ENCODE peak calls at places on chromosomes 11 and 22, in eight cellular contexts. X is naive thymus-derived CD4-positive, alpha-beta T cell; I is tibial nerve; S is effector memory CD4-positive, alpha-beta T cell; T is body of pancreas; N is heart left ventricle; E is CD8-positive, alpha-beta memory T cell; G is trophoblast cell. D is an unnamed sample. For H3K4me1, the result is how much of the 10 kb centered on the place peaks cover.

GRCh38 chr22:30647536-30647935 is 12.0 kb downstream of the SLC35E4 start:
- DNase-seq in G (no peak), E (no peak), T (no peak), S (no peak), I (no peak), X (no peak), N (no peak), D (no peak)

GRCh38 chr11:68383976-68384501 is 71.6 kb downstream of the LRP5 start:
- DNase-seq in N (no peak), T (peak), X (peak), G (peak), I (peak), S (peak), E (peak), D (peak)

GRCh38 chr11:14132312-14132711 is 169.8 kb downstream of the SPON1 start:
- DNase-seq in G (no peak), X (no peak), T (no peak), I (no peak), S (no peak), E (no peak), N (no peak), D (no peak)

GRCh38 chr22:47161631-47162030 is 399.2 kb downstream of the TBC1D22A start:
- DNase-seq in S (no peak), X (no peak), G (no peak), N (peak), E (no peak), T (no peak), I (no peak), D (no peak)

GRCh38 chr22:39748877-39749276 is 144.7 kb downstream of the ENTHD1 start:
- DNase-seq in I (no peak), G (peak), N (no peak), T (no peak), X (no peak), E (no peak), S (no peak), D (no peak)

GRCh38 chr11:74641289-74641688 is 48.9 kb downstream of the POLD3 start:
- DNase-seq in S (no peak), X (no peak), I (no peak), E (no peak), T (peak), N (no peak), G (no peak), D (no peak)

GRCh38 chr11:120539681-120540369 is 28.3 kb downstream of the GRIK4 start:
- DNase-seq in G (no peak), E (no peak), S (no peak), X (no peak), T (peak), N (no peak), I (no peak), D (no peak)

GRCh38 chr11:119388103-119388502 is 6.6 kb upstream of the USP2 start:
- DNase-seq in T (no peak), E (no peak), I (no peak), N (no peak), X (no peak), S (no peak), G (no peak), D (no peak)

GRCh38 chr11:130163346-130164220 is 4.0 kb downstream of the ST14 start:
- DNase-seq in G (no peak), N (no peak), I (no peak), S (no peak), T (peak), X (no peak), E (no peak), D (no peak)

GRCh38 chr11:64872790-64873488 is 5.5 kb downstream of the EHD1 start:
- DNase-seq in G (no peak), S (no peak), X (no peak), T (no peak), E (no peak), I (no peak), N (no peak), D (no peak)

GRCh38 chr11:69240332-69241074 is 53.5 kb upstream of the MYEOV start:
- DNase-seq in S (no peak), G (peak), X (no peak), I (no peak), T (peak), E (no peak), N (no peak), D (no peak)

GRCh38 chr11:16812274-16812673 is 73.8 kb downstream of the C11orf58 start:
- DNase-seq in I (no peak), T (no peak), S (no peak), E (no peak), X (no peak), N (no peak), G (no peak), D (no peak)
- H3K4me3 ChIP-seq in I (no peak), T (no peak), S (no peak), E (no peak), X (no peak), N (no peak), G (no peak), D (no peak)

GRCh38 chr22:23248583-23248982 is 68.3 kb downstream of the BCR start:
- DNase-seq in X (no peak), E (no peak), I (no peak), T (peak), S (no peak), N (no peak), G (no peak), D (peak)

GRCh38 chr22:23251445-23252093 is 71.3 kb downstream of the BCR start:
- DNase-seq in N (no peak), T (peak), G (peak), I (no peak), E (no peak), X (no peak), S (no peak), D (no peak)

GRCh38 chr22:23253475-23254055 is 73.3 kb downstream of the BCR start:
- DNase-seq in E (no peak), T (no peak), I (no peak), X (no peak), N (no peak), S (no peak), G (no peak), D (no peak)

GRCh38 chr22:23249506-23250423 is 69.5 kb downstream of the BCR start:
- DNase-seq in G (peak), I (no peak), X (no peak), E (no peak), T (no peak), S (no peak), N (no peak), D (no peak)

GRCh38 chr22:23250424-23251363 is 70.4 kb downstream of the BCR start:
- DNase-seq in G (no peak), E (no peak), T (no peak), S (no peak), X (no peak), N (no peak), I (no peak), D (peak)
- H3K4me1 ChIP-seq in G (under half), E (half or more), T (under half), S (under half), X (under half), N (under half), I (under half), D (under half)

GRCh38 chr11:8285796-8286195 is 22.1 kb upstream of the LMO1 start:
- DNase-seq in T (no peak), X (no peak), E (no peak), I (no peak), G (no peak), N (no peak), S (no peak), D (no peak)

GRCh38 chr11:8285228-8285627 is 21.6 kb upstream of the LMO1 start:
- DNase-seq in E (no peak), G (no peak), T (no peak), I (no peak), N (no peak), S (no peak), X (no peak), D (no peak)

GRCh38 chr11:8281266-8281665 is 17.6 kb upstream of the LMO1 start:
- DNase-seq in I (no peak), G (no peak), T (no peak), E (no peak), X (no peak), S (no peak), N (no peak), D (no peak)

GRCh38 chr11:8282621-8283509 is 19.2 kb upstream of the LMO1 start:
- DNase-seq in I (no peak), G (no peak), E (no peak), N (no peak), X (no peak), S (no peak), T (peak), D (peak)

GRCh38 chr11:8283510-8284272 is 20.0 kb upstream of the LMO1 start:
- DNase-seq in T (peak), S (no peak), I (no peak), X (no peak), G (no peak), E (no peak), N (no peak), D (no peak)
- H3K4me3 ChIP-seq in T (no peak), S (no peak), I (no peak), X (no peak), G (no peak), E (no peak), N (no peak), D (peak)

DNA sequence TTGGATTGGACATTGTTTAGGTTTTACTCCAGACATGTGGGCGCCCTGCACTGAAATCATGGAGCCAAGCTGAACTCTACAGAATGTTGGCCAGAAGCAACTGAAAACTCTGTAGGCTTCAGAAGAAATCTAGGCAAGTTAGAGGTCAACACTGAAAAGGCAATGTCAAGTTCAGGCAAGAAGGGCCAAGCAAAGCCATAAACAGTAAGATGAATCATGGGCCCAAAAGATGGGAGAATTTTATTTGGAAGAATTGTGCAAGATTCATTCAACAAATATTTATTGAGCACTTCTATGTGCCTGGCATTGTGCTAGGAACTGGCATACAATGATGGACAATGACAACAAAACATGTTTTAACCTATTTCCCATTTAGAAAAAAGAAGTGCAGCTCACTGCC is 10.9 kb downstream of the HOATZ start:
- DNase-seq in X (no peak), T (no peak), S (no peak), I (no peak), G (no peak), N (no peak), E (no peak), D (no peak)
- H3K4me1 ChIP-seq in X (under half), T (under half), S (under half), I (under half), G (under half), N (under half), E (under half), D (under half)

GRCh38 chr11:102295045-102295444 is 22.2 kb upstream of the BIRC3 start:
- DNase-seq in T (no peak), S (no peak), I (no peak), X (no peak), G (no peak), E (no peak), N (no peak), D (no peak)

GRCh38 chr11:102289510-102290078 is 27.7 kb upstream of the BIRC3 start:
- DNase-seq in T (no peak), X (no peak), I (no peak), S (no peak), N (no peak), E (no peak), G (no peak), D (no peak)

GRCh38 chr11:102292951-102293350 is 24.3 kb upstream of the BIRC3 start:
- DNase-seq in E (no peak), T (no peak), I (no peak), N (no peak), X (no peak), G (no peak), S (no peak), D (no peak)

GRCh38 chr11:102291831-102292230 is 25.5 kb upstream of the BIRC3 start:
- DNase-seq in E (no peak), X (no peak), G (no peak), T (no peak), S (no peak), I (no peak), N (no peak), D (no peak)

GRCh38 chr11:102293873-102294601 is 23.2 kb upstream of the BIRC3 start:
- DNase-seq in I (no peak), S (no peak), N (no peak), E (no peak), X (peak), T (peak), G (peak), D (no peak)
- H3K4me3 ChIP-seq in I (no peak), S (peak), N (no peak), E (peak), X (peak), T (no peak), G (no peak), D (no peak)

GRCh38 chr11:78841451-78842060 is 266.9 kb upstream of the NARS2 start:
- DNase-seq in T (no peak), S (no peak), E (no peak), I (no peak), G (no peak), X (no peak), N (no peak), D (no peak)
- H3K4me1 ChIP-seq in T (under half), S (under half), E (under half), I (under half), G (under half), X (under half), N (under half), D (under half)

GRCh38 chr22:50641696-50642607 is 14.0 kb upstream of the ARSA start:
- DNase-seq in N (no peak), X (no peak), G (no peak), I (no peak), T (no peak), S (no peak), E (no peak), D (no peak)
- H3K4me3 ChIP-seq in N (no peak), X (no peak), G (no peak), I (no peak), T (no peak), S (no peak), E (no peak), D (no peak)

GRCh38 chr22:27792452-27793165 is 8.9 kb downstream of the MN1 start:
- DNase-seq in T (no peak), X (no peak), E (no peak), N (no peak), S (no peak), G (no peak), I (no peak), D (no peak)
- H3K4me1 ChIP-seq in T (under half), X (under half), E (under half), N (under half), S (under half), G (under half), I (under half), D (half or more)